ENCODE peak calls at places on chromosomes 1 and 21, in ten cellular contexts. G is heart left ventricle; U is kidney glomerular epithelial cell; C is left ventricle myocardium superior; Y is HCT116; P is H4; F is left cardiac atrium; K is WTC11; A is GM12891; N is activated naive CD4-positive, alpha-beta T cell treated with Interleukin-2 at 50 U/mL for 16 hours. L is an unnamed sample.

GRCh38 chr1:231856426-231856825 is 229.8 kb downstream of the DISC1 start:
- DNase-seq in A (no peak), U (no peak), C (no peak), N (no peak), F (no peak), G (no peak), P (no peak), K (no peak), Y (no peak), L (no peak)

GRCh38 chr1:110462964-110463363 is 12.0 kb downstream of the PROK1 start:
- DNase-seq in Y (no peak), F (no peak), G (no peak), A (no peak), U (no peak), P (peak; percentile 29), K (no peak), C (no peak), N (no peak), L (no peak)

GRCh38 chr1:55893155-55893554 is 678.0 kb upstream of the USP24 start:
- DNase-seq in G (no peak), K (no peak), U (peak; percentile 15), N (no peak), P (peak; percentile 67), Y (peak; percentile 53), A (no peak), C (no peak), F (no peak), L (no peak)

GRCh38 chr21:20661221-20661620 is 337.0 kb upstream of the NCAM2 start:
- DNase-seq in G (no peak), U (no peak), P (no peak), C (no peak), K (no peak), N (no peak), A (no peak), F (no peak), Y (no peak), L (no peak)

GRCh38 chr1:223041481-223041880 is 101.6 kb downstream of the TLR5 start:
- DNase-seq in K (no peak), C (no peak), Y (no peak), G (no peak), P (no peak), A (no peak), F (no peak), N (no peak), U (no peak), L (no peak)

GRCh38 chr1:1361233-1361981 is 3.1 kb upstream of the MXRA8 start:
- DNase-seq in N (no peak), C (peak; percentile 35), F (no peak), P (no peak), U (no peak), A (no peak), Y (no peak), K (peak; percentile 10), G (peak; percentile 30), L (no peak)

GRCh38 chr1:39047374-39048229 is 21.5 kb downstream of the NDUFS5 start:
- DNase-seq in N (no peak), Y (no peak), G (no peak), U (peak; percentile 92), A (no peak), K (no peak), F (peak; percentile 70), C (no peak), P (peak; percentile 48), L (peak; percentile 37)

GRCh38 chr1:39293375-39294070 is 89.0 kb downstream of the MACF1 start:
- DNase-seq in G (no peak), U (peak; percentile 73), A (no peak), N (no peak), F (no peak), C (no peak), P (no peak), K (no peak), Y (no peak), L (no peak)

GRCh38 chr1:96329121-96329520 is 392.5 kb upstream of the PTBP2 start:
- DNase-seq in Y (no peak), G (no peak), N (no peak), F (no peak), U (no peak), K (no peak), A (no peak), C (no peak), P (no peak), L (no peak)

GRCh38 chr1:228286505-228287417 is 78.9 kb downstream of the OBSCN start:
- DNase-seq in U (no peak), K (peak; percentile 8), A (no peak), N (no peak), Y (no peak), P (no peak), F (peak; percentile 8), G (peak; percentile 15), C (peak; percentile 25), L (no peak)

GRCh38 chr1:149931212-149931805 is 3.7 kb upstream of the SF3B4 start:
- DNase-seq in U (no peak), F (no peak), A (no peak), G (no peak), N (no peak), C (no peak), K (no peak), P (no peak), Y (no peak), L (no peak)

GRCh38 chr1:166869318-166870099 is 6.6 kb downstream of the TADA1 start:
- DNase-seq in P (no peak), F (no peak), G (no peak), A (no peak), K (no peak), N (no peak), Y (no peak), C (no peak), U (no peak), L (no peak)

GRCh38 chr1:228047183-228047466 is 35.4 kb upstream of the ARF1 start:
- DNase-seq in G (no peak), U (no peak), C (peak; percentile 15), A (no peak), N (no peak), K (no peak), P (no peak), F (no peak), Y (no peak), L (no peak)

GRCh38 chr1:84110629-84111028 is 33.4 kb upstream of the PRKACB start:
- DNase-seq in G (no peak), C (no peak), K (no peak), P (no peak), U (no peak), F (no peak), Y (no peak), A (no peak), N (no peak), L (no peak)

GRCh38 chr1:226466301-226466700 is 58.4 kb upstream of the PARP1 start:
- DNase-seq in G (no peak), Y (no peak), U (no peak), A (no peak), N (no peak), C (no peak), P (no peak), K (no peak), F (no peak), L (no peak)

GRCh38 chr1:228163004-228163753 is 2.4 kb upstream of the IBA57 start:
- DNase-seq in C (peak; percentile 66), N (no peak), P (no peak), A (no peak), G (peak; percentile 63), U (no peak), K (no peak), Y (no peak), F (peak; percentile 83), L (peak; percentile 68)

GRCh38 chr1:214900590-214900989 is 181.9 kb upstream of the KCNK2 start:
- DNase-seq in P (no peak), K (no peak), G (no peak), F (no peak), N (no peak), Y (no peak), A (no peak), U (no peak), C (no peak), L (no peak)

GRCh38 chr1:52296345-52296744 is 69.7 kb downstream of the CC2D1B start:
- DNase-seq in C (no peak), A (peak; percentile 30), K (no peak), Y (peak; percentile 31), N (no peak), G (no peak), U (peak; percentile 70), F (no peak), P (peak; percentile 48), L (no peak)

GRCh38 chr1:87151500-87152421 is 176.9 kb upstream of the LMO4 start:
- DNase-seq in F (peak; percentile 79), C (peak; percentile 87), G (peak; percentile 85), N (peak; percentile 33), A (peak; percentile 39), P (no peak), K (peak; percentile 83), U (peak; percentile 46), Y (no peak), L (peak; percentile 35)

GRCh38 chr1:179369751-179370341 is 4.1 kb downstream of the AXDND1 start:
- DNase-seq in K (no peak), U (peak; percentile 74), A (peak; percentile 11), P (peak; percentile 58), G (no peak), Y (peak; percentile 57), N (peak; percentile 17), F (no peak), C (no peak), L (no peak)

GRCh38 chr1:113434874-113435175 is 44.5 kb downstream of the MAGI3 start:
- DNase-seq in F (no peak), Y (no peak), G (no peak), A (no peak), N (no peak), P (no peak), C (no peak), U (no peak), K (no peak), L (no peak)

GRCh38 chr1:10979483-10979920 is 33.0 kb upstream of the TARDBP start:
- DNase-seq in P (no peak), G (peak; percentile 65), F (peak; percentile 61), C (peak; percentile 59), A (no peak), K (no peak), Y (no peak), N (no peak), U (no peak), L (peak; percentile 38)

GRCh38 chr1:230240446-230241076 is 173.5 kb downstream of the GALNT2 start:
- DNase-seq in U (no peak), F (no peak), K (no peak), Y (no peak), C (no peak), A (no peak), N (no peak), P (no peak), G (no peak), L (no peak)

GRCh38 chr21:46194374-46195334 is 10.4 kb upstream of the SPATC1L start:
- DNase-seq in P (peak; percentile 3), F (no peak), Y (no peak), N (no peak), A (no peak), C (no peak), K (peak; percentile 7), G (no peak), U (no peak), L (no peak)

GRCh38 chr1:117678246-117678977 is 72.6 kb downstream of the TENT5C start:
- DNase-seq in N (no peak), F (peak; percentile 53), P (no peak), G (peak; percentile 77), U (no peak), C (peak; percentile 56), Y (no peak), A (no peak), K (no peak), L (peak; percentile 83)

GRCh38 chr1:151809625-151810556 is 4.7 kb upstream of the LINGO4 start:
- DNase-seq in U (no peak), G (no peak), F (no peak), C (no peak), A (no peak), P (no peak), N (no peak), Y (no peak), K (no peak), L (no peak)